ENCODE peak calls at places on chromosomes 11 and 22, in seven cellular contexts. N is GM23338, C is K562, V is astrocyte, J is PC-9, M is HepG2, U is PC-3. H is an unnamed sample. For H4K20me1, the result is how much of the 10 kb centered on the place peaks cover.

GRCh38 chr11:68810164-68810563 is 31.6 kb downstream of the CPT1A start:
- DNase-seq in N (no peak), C (no peak), V (no peak), J (no peak), M (no peak), U (no peak), H (no peak)

GRCh38 chr22:40070701-40071100 is 75.9 kb downstream of the FAM83F start:
- DNase-seq in N (no peak), C (no peak), V (peak), J (no peak), M (no peak), U (no peak), H (peak)

GRCh38 chr11:18844753-18845367 is 53.3 kb upstream of the PTPN5 start:
- DNase-seq in N (peak), C (peak), V (peak), J (peak), M (peak), U (peak), H (peak)

GRCh38 chr11:95119361-95120060 is 29.9 kb downstream of the ENDOD1 start:
- DNase-seq in N (no peak), C (no peak), V (no peak), J (peak), M (peak), U (peak), H (no peak)

GRCh38 chr11:83151274-83151977 is 5.5 kb upstream of the PCF11 start:
- DNase-seq in N (no peak), C (peak), V (no peak), J (peak), M (no peak), U (peak), H (no peak)

GRCh38 chr11:122681731-122682130 is 26.2 kb downstream of the UBASH3B start:
- DNase-seq in N (no peak), C (no peak), V (no peak), J (no peak), M (no peak), U (peak), H (peak)

GRCh38 chr11:2100361-2101170 is 38.6 kb downstream of the IGF2 start:
- DNase-seq in N (no peak), C (peak), V (no peak), J (no peak), M (no peak), U (no peak), H (no peak)

GRCh38 chr22:29209624-29209929 is 3.9 kb downstream of the EMID1 start:
- DNase-seq in N (peak), C (no peak), V (no peak), J (no peak), M (no peak), U (peak), H (no peak)

GRCh38 chr11:59573216-59573615 is 42.4 kb downstream of the OSBP start:
- DNase-seq in N (no peak), C (no peak), V (peak), J (peak), M (no peak), U (peak), H (peak)

GRCh38 chr11:103923473-103923931 is 112.9 kb upstream of the DDI1 start:
- DNase-seq in N (peak), C (no peak), V (peak), J (peak), M (peak), U (peak), H (no peak)

GRCh38 chr11:67691149-67691548 is 16.7 kb upstream of the ALDH3B2 start:
- DNase-seq in N (no peak), C (peak), V (no peak), J (peak), M (no peak), U (peak), H (peak)

GRCh38 chr11:131581006-131581405 is 210.6 kb downstream of the NTM start:
- DNase-seq in N (no peak), C (no peak), V (peak), J (no peak), M (no peak), U (no peak), H (peak)

GRCh38 chr22:27110985-27111451 is 453.6 kb downstream of the MIAT start:
- DNase-seq in N (peak), C (no peak), V (peak), J (no peak), M (peak), U (no peak), H (peak)

DNA sequence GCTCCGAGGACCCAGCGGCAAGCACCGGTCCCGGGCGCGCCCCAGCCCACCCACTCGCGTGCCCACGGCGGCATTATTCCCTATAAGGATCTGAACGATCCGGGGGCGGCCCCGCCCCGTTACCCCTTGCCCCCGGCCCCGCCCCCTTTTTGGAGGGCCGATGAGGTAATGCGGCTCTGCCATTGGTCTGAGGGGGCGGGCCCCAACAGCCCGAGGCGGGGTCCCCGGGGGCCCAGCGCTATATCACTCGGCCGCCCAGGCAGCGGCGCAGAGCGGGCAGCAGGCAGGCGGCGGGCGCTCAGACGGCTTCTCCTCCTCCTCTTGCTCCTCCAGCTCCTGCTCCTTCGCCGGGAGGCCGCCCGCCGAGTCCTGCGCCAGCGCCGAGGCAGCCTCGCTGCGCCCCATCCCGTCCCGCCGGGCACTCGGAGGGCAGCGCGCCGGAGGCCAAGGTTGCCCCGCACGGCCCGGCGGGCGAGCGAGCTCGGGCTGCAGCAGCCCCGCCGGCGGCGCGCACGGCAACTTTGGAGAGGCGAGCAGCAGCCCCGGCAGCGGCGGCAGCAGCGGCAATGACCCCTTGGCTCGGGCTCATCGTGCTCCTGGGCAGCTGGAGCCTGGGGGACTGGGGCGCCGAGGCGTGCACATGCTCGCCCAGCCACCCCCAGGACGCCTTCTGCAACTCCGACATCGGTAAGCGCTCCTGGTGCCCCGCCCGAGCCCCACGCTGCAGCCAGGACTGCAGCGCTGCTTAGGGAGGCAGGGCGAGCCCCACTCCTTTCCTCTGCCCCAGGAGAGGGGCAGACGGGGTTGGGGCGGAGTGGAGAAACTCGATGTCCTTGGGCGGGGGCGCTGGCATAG is at the start of gene TIMP3:
- DNase-seq in N (peak), C (peak), V (peak), J (peak), M (no peak), U (no peak), H (peak)
- TF ChIP-seq EZH2 in N (no peak), C (no peak), V (no peak), J (no peak), M (no peak), U (no peak), H (no peak)

GRCh38 chr22:45963821-45964220 is 13.1 kb downstream of the WNT7B start:
- DNase-seq in N (no peak), C (no peak), V (no peak), J (no peak), M (no peak), U (no peak), H (no peak)
- H4K20me1 ChIP-seq in N (under half), C (under half), V (half or more), J (half or more), M (under half), U (under half), H (under half)

DNA sequence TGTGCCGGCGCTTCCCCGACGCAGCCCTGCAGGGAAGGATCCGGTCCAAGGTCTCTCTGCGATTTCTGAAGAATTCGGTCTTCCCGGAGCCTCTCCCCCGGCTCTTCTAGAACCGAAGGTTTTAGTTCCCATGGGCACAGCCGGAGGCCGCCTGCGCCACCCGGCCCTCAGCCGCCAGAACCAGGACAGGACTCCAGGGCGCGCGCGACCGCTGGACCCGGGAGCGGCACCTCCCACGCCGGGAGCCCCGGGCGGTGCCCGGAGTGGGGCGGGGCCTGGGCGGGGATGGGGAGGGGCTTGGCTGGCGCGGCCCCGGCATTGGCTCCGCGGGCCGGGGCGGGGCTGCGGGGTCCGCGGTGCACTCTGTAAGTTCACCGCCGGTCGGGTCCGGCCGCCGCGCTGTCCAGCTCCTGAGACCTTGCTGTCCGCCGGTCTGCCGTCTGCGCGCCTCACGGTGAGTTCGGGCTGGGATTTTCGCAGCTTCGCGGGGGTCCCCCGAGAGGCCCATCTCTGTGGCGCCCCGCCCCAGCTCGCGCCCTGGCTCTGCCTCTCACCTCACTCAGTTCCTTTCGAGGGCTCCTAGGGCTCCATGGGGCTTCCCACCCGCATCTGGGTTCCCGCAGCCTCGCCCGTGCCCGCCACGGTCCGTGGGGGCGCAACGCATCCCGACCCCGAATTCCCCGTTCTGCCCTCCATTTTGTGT is at the start of gene CDC42EP2:
- DNase-seq in N (peak), C (peak), V (peak), J (peak), M (peak), U (peak), H (peak)
- TF ChIP-seq EZH2 in N (no peak), C (no peak), V (no peak), J (no peak), M (no peak), U (no peak), H (no peak)

GRCh38 chr22:47041201-47042115 is 279.0 kb downstream of the TBC1D22A start:
- DNase-seq in N (no peak), C (no peak), V (no peak), J (no peak), M (no peak), U (no peak), H (no peak)

GRCh38 chr22:47042861-47043496 is 280.5 kb downstream of the TBC1D22A start:
- DNase-seq in N (no peak), C (no peak), V (no peak), J (no peak), M (no peak), U (no peak), H (no peak)

GRCh38 chr22:47043835-47044721 is 281.6 kb downstream of the TBC1D22A start:
- DNase-seq in N (peak), C (no peak), V (peak), J (no peak), M (no peak), U (no peak), H (peak)

GRCh38 chr22:47040486-47041145 is 278.2 kb downstream of the TBC1D22A start:
- DNase-seq in N (no peak), C (no peak), V (no peak), J (no peak), M (no peak), U (no peak), H (no peak)

DNA sequence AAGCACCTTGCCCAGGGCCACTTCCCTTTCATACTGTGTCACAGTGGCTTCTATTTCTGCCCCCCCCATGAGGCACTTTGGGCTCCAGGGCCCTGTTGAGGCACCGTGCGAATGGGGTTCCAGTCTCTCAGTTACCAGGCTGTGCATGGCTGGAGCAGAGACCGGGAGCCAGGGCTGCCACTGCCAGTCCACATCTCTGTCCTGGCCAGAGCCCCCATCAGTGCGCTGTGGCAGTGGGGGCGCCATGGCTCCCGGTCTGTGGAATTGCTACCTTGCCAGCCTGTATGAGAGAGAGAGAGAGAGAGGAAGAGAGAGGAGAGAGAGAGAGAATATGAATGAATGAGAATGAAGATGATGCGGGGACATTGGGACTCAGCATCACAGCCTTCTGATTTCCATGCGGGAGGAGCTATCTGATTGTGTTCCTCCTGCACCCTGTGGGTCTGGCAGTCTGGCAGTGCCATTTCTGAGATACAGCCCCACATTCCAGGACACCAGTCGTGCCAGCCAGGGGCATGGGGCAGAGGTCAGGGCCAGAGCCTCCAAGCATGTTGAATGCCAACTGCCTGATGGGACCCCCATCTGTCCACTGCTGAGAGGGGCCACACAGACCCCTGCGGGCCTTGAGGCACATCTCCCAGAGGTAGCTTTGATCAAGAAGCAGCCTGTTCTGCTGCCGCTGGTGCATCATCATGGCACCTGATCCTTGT is 279.8 kb downstream of the TBC1D22A start:
- DNase-seq in N (no peak), C (no peak), V (no peak), J (no peak), M (no peak), U (no peak), H (no peak)
- H4K20me1 ChIP-seq in N (under half), C (under half), V (under half), J (under half), M (under half), U (under half), H (under half)

DNA sequence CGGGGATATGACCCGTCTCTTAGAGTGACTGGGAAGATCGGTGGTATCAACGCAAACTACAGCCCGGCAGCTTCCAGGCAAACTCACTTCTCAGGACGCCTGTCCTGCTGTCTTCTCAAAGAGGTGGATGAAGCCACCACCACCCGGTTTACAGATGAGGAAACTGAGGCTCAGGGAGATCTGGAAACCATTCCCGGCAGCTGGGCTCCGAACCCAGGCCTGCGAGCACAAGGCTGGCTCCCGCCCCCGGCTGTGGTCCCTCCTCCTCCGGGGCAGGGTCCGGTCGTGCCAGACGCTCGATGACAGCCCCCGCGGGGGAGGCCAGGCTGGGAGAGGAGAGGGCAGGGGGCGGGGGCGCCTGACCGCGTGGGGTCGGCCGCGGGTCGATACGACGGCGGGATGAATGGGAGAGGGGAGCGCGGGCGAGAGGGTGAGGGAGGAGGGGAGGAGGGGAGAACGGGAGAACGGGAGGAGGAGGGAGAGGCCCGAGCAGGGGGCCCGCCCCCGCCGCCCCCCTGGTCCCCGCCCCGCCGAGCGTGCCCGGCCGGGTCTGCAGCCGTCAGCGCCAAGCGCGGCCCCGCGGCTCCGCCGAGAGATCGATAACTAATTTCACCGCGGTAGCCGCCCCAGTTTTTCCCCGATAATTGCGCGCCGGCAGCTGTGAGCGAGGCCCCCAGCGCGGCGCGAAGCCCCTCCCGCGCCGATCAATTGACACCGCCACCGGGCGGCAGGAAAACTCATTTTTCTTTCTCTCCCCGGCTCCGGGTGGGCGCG is 14.0 kb downstream of the IGLL1 start:
- DNase-seq in N (peak), C (no peak), V (no peak), J (no peak), M (peak), U (no peak), H (no peak)
- TF ChIP-seq EZH2 in N (no peak), C (no peak), V (peak), J (no peak), M (no peak), U (no peak), H (peak)

DNA sequence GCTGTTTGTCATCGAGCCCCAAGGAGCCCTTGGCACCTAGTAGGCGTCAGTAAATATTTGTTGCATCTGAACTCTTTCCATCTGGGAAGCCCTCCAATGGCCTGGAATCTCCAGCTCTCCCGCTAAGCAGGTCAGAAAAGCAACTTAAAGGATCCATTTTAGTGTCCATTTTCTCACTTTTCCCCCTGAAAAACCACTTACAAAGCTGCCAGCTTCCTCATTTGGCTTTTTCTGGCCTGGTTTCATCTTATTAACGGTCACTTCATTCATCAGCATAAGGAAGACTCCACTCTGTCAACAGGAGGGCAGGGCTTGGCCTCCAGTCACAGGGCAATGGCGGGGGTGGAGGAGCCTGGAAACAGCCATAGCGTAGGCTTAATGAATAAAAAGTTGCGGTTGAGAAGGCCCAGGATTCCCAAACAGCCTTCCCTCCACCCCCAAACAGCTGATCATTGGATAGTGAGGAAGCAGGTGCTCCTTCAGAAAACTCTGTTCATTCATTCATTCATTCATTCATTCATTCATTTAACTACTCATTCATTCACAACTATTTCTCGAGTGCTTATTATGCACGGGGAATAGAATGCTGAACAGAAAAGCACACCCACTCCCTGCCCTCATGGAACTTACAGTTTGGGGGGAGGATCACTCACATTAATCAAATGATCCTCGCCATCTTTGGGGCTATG is 104.5 kb upstream of the RCN1 start:
- DNase-seq in N (peak), C (no peak), V (no peak), J (no peak), M (no peak), U (no peak), H (peak)
- H4K20me1 ChIP-seq in N (under half), C (under half), V (under half), J (under half), M (under half), U (under half), H (under half)

DNA sequence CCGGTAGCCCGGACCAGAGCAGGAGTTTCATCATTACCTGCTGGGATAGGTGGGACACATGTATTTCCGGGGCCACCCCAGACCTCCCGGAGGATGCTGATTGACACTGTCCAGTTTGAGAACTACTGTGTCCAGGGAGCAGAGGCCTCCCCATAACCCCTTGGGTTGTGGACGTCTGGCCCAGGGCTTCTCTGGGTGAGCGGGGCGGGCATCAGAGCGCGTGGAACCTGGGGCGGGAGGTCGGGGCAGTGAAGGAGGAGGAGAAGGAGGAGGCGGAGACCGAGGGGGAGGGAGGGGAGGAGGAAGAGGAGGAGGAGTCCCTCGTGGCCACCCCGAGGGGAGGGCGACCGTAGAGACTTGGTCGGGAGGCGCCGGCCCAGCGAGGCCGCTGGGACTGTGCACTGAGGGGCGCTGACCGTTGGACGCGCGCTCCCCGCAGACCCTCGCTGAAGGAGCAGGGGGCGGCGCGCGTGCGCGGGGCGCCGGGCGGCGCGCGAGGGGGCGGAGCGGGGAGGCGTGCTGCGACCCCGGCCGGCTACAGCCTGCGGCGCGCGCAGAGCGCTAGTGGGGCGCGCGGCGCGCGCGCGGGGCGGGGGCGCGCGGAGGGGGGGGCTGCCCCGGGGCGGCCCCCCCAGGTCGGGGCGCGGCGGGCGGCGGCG is at the start of gene GRK3:
- DNase-seq in N (peak), C (peak), V (peak), J (no peak), M (no peak), U (no peak), H (peak)
- TF ChIP-seq EZH2 in N (no peak), C (no peak), V (no peak), J (no peak), M (no peak), U (no peak), H (no peak)

GRCh38 chr11:75317446-75318122 is 33.9 kb downstream of the ARRB1 start:
- DNase-seq in N (no peak), C (no peak), V (no peak), J (no peak), M (no peak), U (no peak), H (no peak)
- H4K20me1 ChIP-seq in N (under half), C (under half), V (under half), J (under half), M (under half), U (under half), H (under half)

GRCh38 chr22:36902143-36902911 is 11.1 kb upstream of the CSF2RB start:
- DNase-seq in N (no peak), C (no peak), V (no peak), J (no peak), M (no peak), U (no peak), H (no peak)
- TF ChIP-seq EZH2 in N (no peak), C (no peak), V (no peak), J (no peak), M (no peak), U (no peak), H (no peak)

H was measured in GM23248.